ENCODE peak calls at places on chromosomes 13 and 19, in eight cellular contexts. One of them, this sample, is unnamed.

GRCh38 chr13:24306632-24307031 is 2.7 kb upstream of the C1QTNF9 start:
- DNase-seq in GM20000: no peak
- DNase-seq in brain microvascular endothelial cell: peak; percentile 5
- DNase-seq in endothelial cell: no peak
- DNase-seq in neural crest cell: no peak
- DNase-seq in foreskin keratinocyte: no peak
- DNase-seq in mucosa of descending colon: no peak
- DNase-seq in Panc1: no peak
- DNase-seq in this sample: no peak

GRCh38 chr19:48454150-48454730 is 1.1 kb upstream of the KCNJ14 start:
- DNase-seq in foreskin keratinocyte: no peak
- DNase-seq in brain microvascular endothelial cell: no peak
- DNase-seq in Panc1: no peak
- DNase-seq in endothelial cell: no peak
- DNase-seq in neural crest cell: no peak
- DNase-seq in mucosa of descending colon: no peak
- DNase-seq in GM20000: no peak
- DNase-seq in this sample: no peak

GRCh38 chr13:30736461-30736860 is 1.1 kb downstream of the ALOX5AP start:
- DNase-seq in endothelial cell: no peak
- DNase-seq in Panc1: no peak
- DNase-seq in GM20000: no peak
- DNase-seq in foreskin keratinocyte: no peak
- DNase-seq in neural crest cell: no peak
- DNase-seq in mucosa of descending colon: no peak
- DNase-seq in brain microvascular endothelial cell: no peak
- DNase-seq in this sample: no peak

GRCh38 chr13:58025821-58026220 is 394.3 kb downstream of the PCDH17 start:
- DNase-seq in Panc1: no peak
- DNase-seq in foreskin keratinocyte: no peak
- DNase-seq in GM20000: no peak
- DNase-seq in brain microvascular endothelial cell: no peak
- DNase-seq in mucosa of descending colon: no peak
- DNase-seq in endothelial cell: no peak
- DNase-seq in neural crest cell: no peak
- DNase-seq in this sample: no peak

GRCh38 chr19:7772752-7773291 is 9.8 kb downstream of the CLEC4M start:
- DNase-seq in mucosa of descending colon: no peak
- DNase-seq in neural crest cell: no peak
- DNase-seq in GM20000: peak; percentile 67
- DNase-seq in endothelial cell: no peak
- DNase-seq in Panc1: no peak
- DNase-seq in brain microvascular endothelial cell: no peak
- DNase-seq in foreskin keratinocyte: peak; percentile 80
- DNase-seq in this sample: no peak

GRCh38 chr19:7004313-7004931 is 16.8 kb downstream of the MBD3L2B start:
- DNase-seq in foreskin keratinocyte: peak; percentile 8
- DNase-seq in neural crest cell: peak; percentile 10
- DNase-seq in brain microvascular endothelial cell: peak; percentile 27
- DNase-seq in endothelial cell: peak; percentile 11
- DNase-seq in mucosa of descending colon: no peak
- DNase-seq in GM20000: no peak
- DNase-seq in Panc1: peak; percentile 20
- DNase-seq in this sample: no peak

GRCh38 chr19:751501-752341 is 809 bp downstream of the MISP start:
- DNase-seq in Panc1: no peak
- DNase-seq in endothelial cell: no peak
- DNase-seq in foreskin keratinocyte: peak; percentile 71
- DNase-seq in GM20000: no peak
- DNase-seq in mucosa of descending colon: peak; percentile 89
- DNase-seq in brain microvascular endothelial cell: peak; percentile 85
- DNase-seq in neural crest cell: no peak
- DNase-seq in this sample: no peak

GRCh38 chr13:43326100-43326499 is 302.7 kb downstream of the DNAJC15 start:
- DNase-seq in neural crest cell: no peak
- DNase-seq in endothelial cell: no peak
- DNase-seq in Panc1: no peak
- DNase-seq in GM20000: no peak
- DNase-seq in brain microvascular endothelial cell: no peak
- DNase-seq in mucosa of descending colon: no peak
- DNase-seq in foreskin keratinocyte: no peak
- DNase-seq in this sample: no peak

GRCh38 chr13:51619614-51620013 is 35.4 kb downstream of the WDFY2 start:
- DNase-seq in foreskin keratinocyte: no peak
- DNase-seq in Panc1: no peak
- DNase-seq in mucosa of descending colon: no peak
- DNase-seq in endothelial cell: no peak
- DNase-seq in GM20000: no peak
- DNase-seq in brain microvascular endothelial cell: peak; percentile 55
- DNase-seq in neural crest cell: no peak
- DNase-seq in this sample: no peak

GRCh38 chr19:12938536-12939291 is at the start of gene CALR:
- DNase-seq in GM20000: no peak
- DNase-seq in foreskin keratinocyte: no peak
- DNase-seq in endothelial cell: no peak
- DNase-seq in brain microvascular endothelial cell: no peak
- DNase-seq in neural crest cell: no peak
- DNase-seq in mucosa of descending colon: peak; percentile 46
- DNase-seq in Panc1: no peak
- DNase-seq in this sample: no peak
- TF ChIP-seq CTCF in GM20000: no peak
- TF ChIP-seq CTCF in foreskin keratinocyte: peak; percentile 27
- TF ChIP-seq CTCF in endothelial cell: no peak
- TF ChIP-seq CTCF in brain microvascular endothelial cell: peak; percentile 33
- TF ChIP-seq CTCF in neural crest cell: peak; percentile 48
- TF ChIP-seq CTCF in mucosa of descending colon: no peak
- TF ChIP-seq CTCF in Panc1: no peak
- TF ChIP-seq CTCF in this sample: no peak

DNA sequence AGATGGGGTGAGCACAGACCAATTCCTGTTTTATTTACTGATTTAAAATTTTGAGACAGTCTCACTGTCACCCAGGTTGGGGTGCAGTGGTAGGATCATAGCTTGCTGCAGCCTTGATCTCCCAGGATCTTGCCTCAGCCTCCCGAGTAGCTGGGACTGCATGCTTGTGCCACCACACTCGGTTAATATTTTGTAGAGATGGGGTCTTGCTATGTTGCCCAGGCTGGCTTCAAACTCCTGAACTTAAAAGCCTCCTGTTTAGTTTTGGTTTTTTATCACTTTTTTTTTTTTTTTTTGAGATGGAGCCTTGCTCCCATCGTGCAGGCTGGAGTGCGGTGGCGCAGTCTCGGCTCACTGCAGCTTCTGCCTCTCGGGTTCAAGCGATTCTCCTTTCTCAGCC is 4.7 kb downstream of the UBA52 start:
- DNase-seq in foreskin keratinocyte: no peak
- DNase-seq in Panc1: no peak
- DNase-seq in endothelial cell: no peak
- DNase-seq in mucosa of descending colon: no peak
- DNase-seq in neural crest cell: no peak
- DNase-seq in brain microvascular endothelial cell: no peak
- DNase-seq in GM20000: no peak
- DNase-seq in this sample: no peak
- TF ChIP-seq CTCF in foreskin keratinocyte: no peak
- TF ChIP-seq CTCF in Panc1: no peak
- TF ChIP-seq CTCF in endothelial cell: no peak
- TF ChIP-seq CTCF in mucosa of descending colon: no peak
- TF ChIP-seq CTCF in neural crest cell: no peak
- TF ChIP-seq CTCF in brain microvascular endothelial cell: no peak
- TF ChIP-seq CTCF in GM20000: no peak
- TF ChIP-seq CTCF in this sample: no peak

DNA sequence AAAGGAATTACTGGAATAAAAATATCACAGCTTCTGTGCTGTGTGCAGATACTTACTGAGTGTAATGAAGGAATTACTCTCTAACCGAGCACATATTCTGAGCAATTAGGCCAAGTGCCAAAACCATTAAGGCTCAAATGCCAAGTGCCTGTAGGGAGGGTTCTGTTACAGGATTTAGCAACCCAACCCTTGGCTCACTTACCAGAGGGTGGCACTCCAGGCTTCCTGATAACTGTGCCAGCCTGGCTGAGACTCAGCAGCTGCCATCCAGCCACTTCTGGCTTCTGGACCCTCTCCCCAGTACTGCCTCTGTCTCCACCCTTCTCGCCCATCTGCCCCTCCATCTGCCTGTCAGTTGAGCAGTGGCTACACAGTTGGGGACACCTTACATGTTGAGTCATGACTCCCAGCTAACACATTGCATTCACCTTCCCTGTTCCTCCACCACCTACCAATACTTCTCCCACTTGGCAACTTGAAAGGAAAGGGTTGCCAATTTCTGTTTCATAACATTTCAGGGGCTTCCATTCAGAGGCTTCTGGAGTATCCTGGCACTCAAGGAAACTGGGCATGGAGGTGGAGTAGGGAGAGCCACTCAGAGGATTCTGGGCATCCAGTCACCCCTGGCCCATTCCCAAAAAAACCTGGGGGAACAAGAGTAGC is 110.5 kb downstream of the COG6 start:
- DNase-seq in brain microvascular endothelial cell: no peak
- DNase-seq in endothelial cell: peak; percentile 20
- DNase-seq in foreskin keratinocyte: no peak
- DNase-seq in GM20000: no peak
- DNase-seq in Panc1: no peak
- DNase-seq in mucosa of descending colon: peak; percentile 88
- DNase-seq in neural crest cell: no peak
- DNase-seq in this sample: no peak
- TF ChIP-seq CTCF in brain microvascular endothelial cell: peak; percentile 53
- TF ChIP-seq CTCF in endothelial cell: no peak
- TF ChIP-seq CTCF in foreskin keratinocyte: peak; percentile 63
- TF ChIP-seq CTCF in GM20000: no peak
- TF ChIP-seq CTCF in Panc1: peak; percentile 26
- TF ChIP-seq CTCF in mucosa of descending colon: no peak
- TF ChIP-seq CTCF in neural crest cell: no peak
- TF ChIP-seq CTCF in this sample: no peak

DNA sequence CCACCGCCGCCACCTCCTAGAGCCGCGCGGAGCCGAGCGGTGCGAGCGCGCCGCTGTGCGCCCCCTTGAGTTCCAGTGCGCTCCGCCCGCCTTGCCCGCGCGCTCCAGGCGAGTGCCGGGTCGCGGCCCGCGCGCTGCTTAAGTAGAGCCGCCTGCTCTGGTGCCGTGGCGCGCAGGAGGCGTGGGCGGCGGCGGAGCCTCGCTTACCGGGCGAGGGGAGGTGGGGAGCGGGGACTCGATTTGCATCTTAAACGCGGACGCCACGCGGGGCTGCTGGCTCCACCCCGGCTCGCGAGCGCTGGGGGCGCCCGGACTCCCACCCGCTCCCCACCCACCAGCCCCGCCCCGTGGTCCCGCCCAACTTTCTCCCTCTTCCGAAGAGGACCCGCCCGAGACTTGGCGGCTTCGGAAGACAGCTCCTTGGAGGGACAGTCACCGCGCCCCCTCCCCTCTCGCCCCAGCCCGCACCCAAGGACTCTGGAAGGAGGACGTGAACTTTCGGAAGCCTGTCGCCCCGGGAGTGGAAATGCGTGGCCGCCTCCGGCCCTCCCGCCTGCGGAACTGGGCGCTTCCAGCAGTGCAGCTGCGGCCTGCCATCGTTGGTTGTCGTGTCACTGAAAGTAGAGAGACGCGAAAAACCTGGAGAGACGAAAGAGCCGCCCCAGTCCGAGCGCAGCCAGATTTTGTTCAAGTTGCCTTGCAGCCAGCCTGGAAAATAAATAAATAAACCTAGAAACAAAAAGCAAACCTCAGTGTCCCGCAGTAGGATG is at the start of gene KCTD12:
- DNase-seq in foreskin keratinocyte: no peak
- DNase-seq in endothelial cell: peak; percentile 77
- DNase-seq in neural crest cell: peak; percentile 66
- DNase-seq in Panc1: no peak
- DNase-seq in mucosa of descending colon: peak; percentile 82
- DNase-seq in brain microvascular endothelial cell: peak; percentile 69
- DNase-seq in GM20000: peak; percentile 88
- DNase-seq in this sample: peak; percentile 79
- TF ChIP-seq CTCF in foreskin keratinocyte: peak; percentile 53
- TF ChIP-seq CTCF in endothelial cell: no peak
- TF ChIP-seq CTCF in neural crest cell: peak; percentile 44
- TF ChIP-seq CTCF in Panc1: peak; percentile 52
- TF ChIP-seq CTCF in mucosa of descending colon: no peak
- TF ChIP-seq CTCF in brain microvascular endothelial cell: peak; percentile 22
- TF ChIP-seq CTCF in GM20000: peak; percentile 53
- TF ChIP-seq CTCF in this sample: no peak

DNA sequence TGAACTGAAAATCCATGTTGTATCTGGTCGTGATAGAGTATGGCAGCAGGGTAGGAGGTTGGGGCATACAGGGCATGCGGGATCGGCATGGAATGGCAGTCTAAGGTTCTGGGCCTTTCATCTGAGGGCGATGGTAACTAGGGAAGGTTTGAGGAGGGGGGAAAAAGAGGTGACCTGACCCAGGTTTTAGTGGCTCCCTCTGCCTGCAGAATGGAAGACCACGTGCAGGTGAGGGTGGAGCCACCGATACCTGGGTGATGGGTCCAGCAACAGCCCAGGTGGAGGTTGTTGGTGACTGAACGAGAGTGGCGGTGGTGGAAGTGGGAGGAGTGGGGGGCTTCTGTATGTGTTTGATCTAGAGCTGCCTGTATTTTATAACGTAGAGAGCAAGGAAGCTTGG is 3.8 kb downstream of the ZNF749 start:
- DNase-seq in Panc1: no peak
- DNase-seq in brain microvascular endothelial cell: no peak
- DNase-seq in mucosa of descending colon: no peak
- DNase-seq in endothelial cell: no peak
- DNase-seq in GM20000: no peak
- DNase-seq in neural crest cell: no peak
- DNase-seq in foreskin keratinocyte: no peak
- DNase-seq in this sample: no peak
- TF ChIP-seq CTCF in Panc1: no peak
- TF ChIP-seq CTCF in brain microvascular endothelial cell: no peak
- TF ChIP-seq CTCF in mucosa of descending colon: no peak
- TF ChIP-seq CTCF in endothelial cell: no peak
- TF ChIP-seq CTCF in GM20000: no peak
- TF ChIP-seq CTCF in neural crest cell: no peak
- TF ChIP-seq CTCF in foreskin keratinocyte: no peak
- TF ChIP-seq CTCF in this sample: no peak

GRCh38 chr13:113904411-113904810 is 40.5 kb upstream of the GAS6 start:
- DNase-seq in foreskin keratinocyte: no peak
- DNase-seq in mucosa of descending colon: peak; percentile 69
- DNase-seq in endothelial cell: peak; percentile 41
- DNase-seq in brain microvascular endothelial cell: no peak
- DNase-seq in neural crest cell: no peak
- DNase-seq in Panc1: peak; percentile 13
- DNase-seq in GM20000: peak; percentile 59
- DNase-seq in this sample: no peak
- TF ChIP-seq CTCF in foreskin keratinocyte: peak; percentile 64
- TF ChIP-seq CTCF in mucosa of descending colon: no peak
- TF ChIP-seq CTCF in endothelial cell: peak; percentile 27
- TF ChIP-seq CTCF in brain microvascular endothelial cell: peak; percentile 76
- TF ChIP-seq CTCF in neural crest cell: peak; percentile 52
- TF ChIP-seq CTCF in Panc1: peak; percentile 65
- TF ChIP-seq CTCF in GM20000: peak; percentile 54
- TF ChIP-seq CTCF in this sample: no peak

This sample was measured in activated B cell treated with CpG ODN at 0.5 μM for 24 hours.